ENCODE peak calls at places on chromosomes 11 and 22, in six cellular contexts. One of them, this sample, is unnamed.

GRCh38 chr11:19380375-19380774 is 139.6 kb upstream of the E2F8 start:
- DNase-seq in HepG2: no peak
- DNase-seq in WTC11: no peak
- DNase-seq in K562: no peak
- DNase-seq in H1: no peak
- DNase-seq in GM12878: no peak
- DNase-seq in this sample: peak; percentile 29

GRCh38 chr11:115144014-115144413 is 360.2 kb downstream of the CADM1 start:
- DNase-seq in WTC11: no peak
- DNase-seq in GM12878: no peak
- DNase-seq in H1: no peak
- DNase-seq in HepG2: no peak
- DNase-seq in K562: no peak
- DNase-seq in this sample: no peak

GRCh38 chr22:23047742-23048141 is 22.6 kb upstream of the GNAZ start:
- DNase-seq in GM12878: no peak
- DNase-seq in H1: no peak
- DNase-seq in K562: no peak
- DNase-seq in HepG2: no peak
- DNase-seq in WTC11: no peak
- DNase-seq in this sample: no peak

GRCh38 chr22:35749808-35750207 is 32.1 kb downstream of the APOL5 start:
- DNase-seq in GM12878: peak; percentile 79
- DNase-seq in K562: no peak
- DNase-seq in H1: no peak
- DNase-seq in WTC11: no peak
- DNase-seq in HepG2: no peak
- DNase-seq in this sample: no peak

GRCh38 chr11:55669376-55669775 is 7.4 kb downstream of the OR4C6 start:
- DNase-seq in HepG2: no peak
- DNase-seq in K562: no peak
- DNase-seq in GM12878: no peak
- DNase-seq in H1: no peak
- DNase-seq in WTC11: no peak
- DNase-seq in this sample: no peak

GRCh38 chr11:128632151-128632791 is 44.9 kb upstream of the ETS1 start:
- DNase-seq in GM12878: no peak
- DNase-seq in H1: no peak
- DNase-seq in WTC11: peak; percentile 69
- DNase-seq in K562: no peak
- DNase-seq in HepG2: peak; percentile 3
- DNase-seq in this sample: peak; percentile 19

GRCh38 chr22:39434243-39434653 is 22.6 kb upstream of the MGAT3 start:
- DNase-seq in GM12878: no peak
- DNase-seq in K562: no peak
- DNase-seq in H1: no peak
- DNase-seq in HepG2: no peak
- DNase-seq in WTC11: no peak
- DNase-seq in this sample: no peak

GRCh38 chr11:1090600-1091331 is 16.1 kb downstream of the MUC2 start:
- DNase-seq in K562: no peak
- DNase-seq in H1: no peak
- DNase-seq in GM12878: no peak
- DNase-seq in HepG2: no peak
- DNase-seq in WTC11: no peak
- DNase-seq in this sample: no peak

GRCh38 chr22:46586531-46587011 is 33.6 kb upstream of the GRAMD4 start:
- DNase-seq in K562: no peak
- DNase-seq in WTC11: no peak
- DNase-seq in GM12878: no peak
- DNase-seq in H1: no peak
- DNase-seq in HepG2: no peak
- DNase-seq in this sample: no peak

GRCh38 chr11:43803766-43804165 is 76.9 kb upstream of the ALKBH3 start:
- DNase-seq in K562: no peak
- DNase-seq in H1: no peak
- DNase-seq in WTC11: no peak
- DNase-seq in HepG2: no peak
- DNase-seq in GM12878: no peak
- DNase-seq in this sample: no peak

GRCh38 chr11:9616042-9616640 is 42.7 kb downstream of the WEE1 start:
- DNase-seq in HepG2: no peak
- DNase-seq in GM12878: no peak
- DNase-seq in H1: no peak
- DNase-seq in K562: no peak
- DNase-seq in WTC11: no peak
- DNase-seq in this sample: no peak

GRCh38 chr11:110046759-110047386 is 46.3 kb upstream of the ZC3H12C start:
- DNase-seq in H1: no peak
- DNase-seq in K562: no peak
- DNase-seq in WTC11: no peak
- DNase-seq in HepG2: no peak
- DNase-seq in GM12878: no peak
- DNase-seq in this sample: no peak

GRCh38 chr11:117316197-117316961 is at the start of gene BACE1:
- DNase-seq in H1: peak; percentile 72
- DNase-seq in HepG2: peak; percentile 85
- DNase-seq in GM12878: no peak
- DNase-seq in K562: no peak
- DNase-seq in WTC11: peak; percentile 91
- DNase-seq in this sample: peak; percentile 71

GRCh38 chr22:18091916-18092526 is 14.2 kb downstream of the PEX26 start:
- DNase-seq in HepG2: peak; percentile 76
- DNase-seq in GM12878: no peak
- DNase-seq in WTC11: no peak
- DNase-seq in K562: no peak
- DNase-seq in H1: no peak
- DNase-seq in this sample: no peak

GRCh38 chr11:44936527-44936926 is 14.2 kb downstream of the TP53I11 start:
- DNase-seq in K562: peak; percentile 83
- DNase-seq in H1: peak; percentile 64
- DNase-seq in HepG2: peak; percentile 50
- DNase-seq in WTC11: peak; percentile 93
- DNase-seq in GM12878: no peak
- DNase-seq in this sample: peak; percentile 55

GRCh38 chr11:115548878-115549528 is 44.8 kb upstream of the CADM1 start:
- DNase-seq in GM12878: no peak
- DNase-seq in HepG2: peak; percentile 95
- DNase-seq in H1: peak; percentile 79
- DNase-seq in WTC11: peak; percentile 66
- DNase-seq in K562: no peak
- DNase-seq in this sample: no peak

GRCh38 chr11:35349897-35350296 is 69.5 kb downstream of the SLC1A2 start:
- DNase-seq in K562: no peak
- DNase-seq in HepG2: no peak
- DNase-seq in WTC11: no peak
- DNase-seq in GM12878: no peak
- DNase-seq in H1: no peak
- DNase-seq in this sample: no peak

GRCh38 chr11:92594251-92594650 is 369.6 kb downstream of the FAT3 start:
- DNase-seq in H1: no peak
- DNase-seq in K562: no peak
- DNase-seq in HepG2: no peak
- DNase-seq in WTC11: no peak
- DNase-seq in GM12878: no peak
- DNase-seq in this sample: no peak

GRCh38 chr22:46224044-46224746 is 25.9 kb downstream of the CDPF1 start:
- DNase-seq in HepG2: no peak
- DNase-seq in WTC11: no peak
- DNase-seq in K562: peak; percentile 20
- DNase-seq in H1: no peak
- DNase-seq in GM12878: no peak
- DNase-seq in this sample: no peak

GRCh38 chr11:76770642-76771445 is 12.3 kb upstream of the TSKU start:
- DNase-seq in K562: no peak
- DNase-seq in H1: no peak
- DNase-seq in GM12878: no peak
- DNase-seq in WTC11: no peak
- DNase-seq in HepG2: peak; percentile 69
- DNase-seq in this sample: no peak

GRCh38 chr11:118265954-118266353 is 1.9 kb upstream of the MPZL2 start:
- DNase-seq in HepG2: no peak
- DNase-seq in WTC11: no peak
- DNase-seq in H1: no peak
- DNase-seq in K562: no peak
- DNase-seq in GM12878: no peak
- DNase-seq in this sample: no peak

GRCh38 chr11:128342511-128343133 is 244.7 kb downstream of the ETS1 start:
- DNase-seq in GM12878: peak; percentile 39
- DNase-seq in WTC11: no peak
- DNase-seq in K562: no peak
- DNase-seq in H1: no peak
- DNase-seq in HepG2: peak; percentile 60
- DNase-seq in this sample: no peak

GRCh38 chr11:68270334-68271022 is 1.3 kb downstream of the C11orf24 start:
- DNase-seq in GM12878: no peak
- DNase-seq in HepG2: peak; percentile 64
- DNase-seq in WTC11: no peak
- DNase-seq in K562: no peak
- DNase-seq in H1: no peak
- DNase-seq in this sample: no peak

GRCh38 chr11:1862588-1863351 is 9.9 kb downstream of the LSP1 start:
- DNase-seq in K562: no peak
- DNase-seq in HepG2: no peak
- DNase-seq in H1: no peak
- DNase-seq in GM12878: no peak
- DNase-seq in WTC11: no peak
- DNase-seq in this sample: peak; percentile 33

GRCh38 chr11:64253481-64253880 is 2.2 kb downstream of the PLCB3 start:
- DNase-seq in HepG2: no peak
- DNase-seq in GM12878: no peak
- DNase-seq in K562: no peak
- DNase-seq in H1: no peak
- DNase-seq in WTC11: no peak
- DNase-seq in this sample: no peak

GRCh38 chr22:40605676-40606250 is 30.8 kb downstream of the MRTFA start:
- DNase-seq in GM12878: no peak
- DNase-seq in HepG2: no peak
- DNase-seq in H1: no peak
- DNase-seq in K562: no peak
- DNase-seq in WTC11: no peak
- DNase-seq in this sample: no peak

GRCh38 chr11:19853901-19854300 is 141.3 kb downstream of the NAV2 start:
- DNase-seq in K562: no peak
- DNase-seq in HepG2: no peak
- DNase-seq in WTC11: no peak
- DNase-seq in H1: no peak
- DNase-seq in GM12878: no peak
- DNase-seq in this sample: no peak

GRCh38 chr11:84901986-84902385 is 725.2 kb downstream of the DLG2 start:
- DNase-seq in H1: no peak
- DNase-seq in GM12878: no peak
- DNase-seq in K562: no peak
- DNase-seq in HepG2: no peak
- DNase-seq in WTC11: no peak
- DNase-seq in this sample: no peak

GRCh38 chr11:66958956-66959274 is 732 bp upstream of the PC start:
- DNase-seq in GM12878: no peak
- DNase-seq in HepG2: no peak
- DNase-seq in WTC11: no peak
- DNase-seq in H1: no peak
- DNase-seq in K562: no peak
- DNase-seq in this sample: no peak
- TF ChIP-seq ATF3 in GM12878: no peak
- TF ChIP-seq ATF3 in HepG2: no peak
- TF ChIP-seq ATF3 in WTC11: no peak
- TF ChIP-seq ATF3 in H1: no peak
- TF ChIP-seq ATF3 in K562: no peak
- TF ChIP-seq ATF3 in this sample: no peak

DNA sequence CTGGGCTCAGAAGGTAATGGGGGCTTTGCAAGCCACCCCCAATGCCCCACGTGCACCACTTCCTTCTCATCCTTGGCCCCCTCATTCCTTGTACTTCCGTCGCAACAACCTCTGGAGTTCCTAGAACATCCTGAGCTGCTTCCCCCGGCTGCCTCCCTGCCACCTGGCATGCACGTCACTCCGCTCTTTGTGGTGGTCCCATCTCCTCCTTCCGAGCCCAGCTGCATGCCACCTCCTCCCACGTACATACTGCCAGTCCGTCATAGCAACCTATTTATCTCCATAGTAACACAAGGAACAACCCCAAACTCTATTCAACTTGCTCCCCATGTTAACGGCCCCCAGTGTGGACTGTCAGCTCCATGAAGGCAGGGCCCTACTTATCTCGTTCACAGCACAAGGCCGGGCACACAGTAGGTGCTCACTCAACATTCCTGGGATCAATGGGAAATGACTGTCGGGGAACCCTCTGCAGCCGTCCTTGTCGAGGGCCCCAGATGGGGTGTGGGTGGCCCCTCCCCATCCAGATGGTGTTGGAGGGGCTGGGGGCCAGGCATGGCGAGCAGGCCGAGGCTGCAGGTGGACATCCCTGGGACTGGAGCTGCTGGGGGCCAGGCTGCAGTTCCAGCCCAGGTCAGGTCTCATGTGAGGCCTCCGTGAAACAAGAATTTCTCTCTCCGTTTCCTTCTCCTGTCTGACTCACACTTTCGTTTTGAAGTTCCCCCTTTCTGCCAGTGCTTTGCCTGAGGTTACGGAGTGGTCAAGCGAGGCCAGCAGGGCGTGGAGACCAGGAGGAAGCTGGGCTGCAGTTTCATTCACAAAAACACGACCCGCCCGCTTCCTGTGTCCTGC is 4.2 kb downstream of the MYEOV start:
- DNase-seq in WTC11: no peak
- DNase-seq in GM12878: peak; percentile 91
- DNase-seq in K562: peak; percentile 37
- DNase-seq in H1: no peak
- DNase-seq in HepG2: peak; percentile 78
- DNase-seq in this sample: peak; percentile 78
- TF ChIP-seq ATF3 in WTC11: no peak
- TF ChIP-seq ATF3 in GM12878: no peak
- TF ChIP-seq ATF3 in K562: no peak
- TF ChIP-seq ATF3 in H1: no peak
- TF ChIP-seq ATF3 in HepG2: no peak
- TF ChIP-seq ATF3 in this sample: no peak

GRCh38 chr11:60165538-60165937 is 17.3 kb downstream of the MS4A6A start:
- DNase-seq in H1: no peak
- DNase-seq in GM12878: no peak
- DNase-seq in WTC11: no peak
- DNase-seq in HepG2: no peak
- DNase-seq in K562: no peak
- DNase-seq in this sample: no peak
- TF ChIP-seq ATF3 in H1: no peak
- TF ChIP-seq ATF3 in GM12878: no peak
- TF ChIP-seq ATF3 in WTC11: no peak
- TF ChIP-seq ATF3 in HepG2: no peak
- TF ChIP-seq ATF3 in K562: no peak
- TF ChIP-seq ATF3 in this sample: no peak

GRCh38 chr22:19631899-19632670 is 82.2 kb upstream of the SEPTIN5 start:
- DNase-seq in WTC11: peak; percentile 72
- DNase-seq in K562: peak; percentile 95
- DNase-seq in GM12878: no peak
- DNase-seq in H1: no peak
- DNase-seq in HepG2: peak; percentile 32
- DNase-seq in this sample: peak; percentile 55
- TF ChIP-seq ATF3 in WTC11: no peak
- TF ChIP-seq ATF3 in K562: peak; percentile 7
- TF ChIP-seq ATF3 in GM12878: no peak
- TF ChIP-seq ATF3 in H1: no peak
- TF ChIP-seq ATF3 in HepG2: no peak
- TF ChIP-seq ATF3 in this sample: no peak

GRCh38 chr11:15886866-15887265 is 469.5 kb downstream of the SOX6 start:
- DNase-seq in HepG2: no peak
- DNase-seq in K562: no peak
- DNase-seq in GM12878: no peak
- DNase-seq in WTC11: no peak
- DNase-seq in H1: no peak
- DNase-seq in this sample: no peak
- TF ChIP-seq ATF3 in HepG2: no peak
- TF ChIP-seq ATF3 in K562: no peak
- TF ChIP-seq ATF3 in GM12878: no peak
- TF ChIP-seq ATF3 in WTC11: no peak
- TF ChIP-seq ATF3 in H1: no peak
- TF ChIP-seq ATF3 in this sample: no peak

This sample was measured in HCT116.